ENCODE peak calls at places on chromosomes 4 and X, in seven cellular contexts. M is astrocyte of the spinal cord, D is lower leg skin, K is pancreas, N is thoracic aorta, A is neural crest cell, V is kidney. C is an unnamed sample.

GRCh38 chr4:43983610-43984009 is 465.0 kb downstream of the KCTD8 start:
- DNase-seq in N (no peak), M (no peak), D (no peak), A (no peak), V (no peak), K (no peak), C (no peak)

GRCh38 chr4:125741825-125742452 is 427.2 kb downstream of the FAT4 start:
- DNase-seq in M (peak), A (no peak), K (no peak), D (no peak), N (no peak), V (no peak), C (no peak)

GRCh38 chr4:137601924-137602323 is 69.6 kb upstream of the PCDH18 start:
- DNase-seq in M (no peak), N (no peak), D (no peak), V (no peak), A (no peak), K (no peak), C (no peak)

GRCh38 chr4:2006956-2007653 is 1.7 kb downstream of the NELFA start:
- DNase-seq in N (no peak), V (no peak), M (no peak), K (no peak), A (no peak), D (no peak), C (no peak)

GRCh38 chrX:12446342-12447075 is 308.2 kb downstream of the FRMPD4 start:
- DNase-seq in K (no peak), A (no peak), N (no peak), V (peak), M (peak), D (no peak), C (no peak)

GRCh38 chr4:4859010-4859798 is at the start of gene MSX1:
- DNase-seq in K (peak), A (peak), V (peak), M (peak), N (peak), D (peak), C (no peak)

GRCh38 chrX:121479406-121479805 is 432.0 kb downstream of the GLUD2 start:
- DNase-seq in K (no peak), V (no peak), N (no peak), D (no peak), M (no peak), A (no peak), C (no peak)

GRCh38 chr4:120858776-120859175 is 63.8 kb downstream of the PRDM5 start:
- DNase-seq in M (no peak), A (no peak), D (no peak), K (no peak), V (no peak), N (no peak), C (no peak)

GRCh38 chrX:1606476-1606875 is 8.4 kb upstream of the ASMT start:
- DNase-seq in A (no peak), D (no peak), V (no peak), N (no peak), K (no peak), M (no peak), C (peak)

GRCh38 chr4:81590596-81590995 is 118.9 kb upstream of the RASGEF1B start:
- DNase-seq in A (no peak), N (no peak), K (no peak), D (no peak), V (no peak), M (no peak), C (no peak)

GRCh38 chr4:152045397-152045780 is 284.6 kb upstream of the GATB start:
- DNase-seq in A (no peak), N (no peak), V (no peak), K (no peak), D (no peak), M (no peak), C (no peak)

GRCh38 chr4:1247811-1248261 is 1.1 kb downstream of the CTBP1 start:
- DNase-seq in N (no peak), M (no peak), K (no peak), A (no peak), D (peak), V (peak), C (peak)

GRCh38 chr4:152943673-152944072 is 7.5 kb downstream of the FHDC1 start:
- DNase-seq in N (no peak), M (no peak), K (no peak), V (no peak), D (no peak), A (no peak), C (no peak)

GRCh38 chr4:7721984-7722551 is 217.6 kb downstream of the AFAP1 start:
- DNase-seq in D (no peak), V (no peak), A (no peak), M (no peak), K (no peak), N (no peak), C (no peak)

GRCh38 chr4:104973708-104974107 is 173.0 kb upstream of the TET2 start:
- DNase-seq in A (no peak), V (no peak), K (no peak), D (no peak), N (no peak), M (no peak), C (no peak)

GRCh38 chr4:175691791-175692190 is 120.3 kb downstream of the GPM6A start:
- DNase-seq in M (no peak), D (no peak), K (no peak), A (no peak), V (no peak), N (no peak), C (no peak)

GRCh38 chr4:176134670-176135069 is 60.7 kb downstream of the SPATA4 start:
- DNase-seq in A (no peak), M (no peak), V (no peak), K (no peak), N (no peak), D (no peak), C (no peak)

GRCh38 chr4:183721207-183722081 is 62.4 kb downstream of the TRAPPC11 start:
- DNase-seq in V (peak), D (no peak), M (peak), N (no peak), K (peak), A (no peak), C (no peak)

GRCh38 chr4:20995015-20995414 is 294.8 kb downstream of the PACRGL start:
- DNase-seq in K (no peak), V (no peak), A (no peak), M (no peak), N (no peak), D (no peak), C (no peak)

GRCh38 chr4:85873566-85873965 is 398.6 kb downstream of the ARHGAP24 start:
- DNase-seq in V (no peak), K (no peak), D (no peak), M (no peak), N (no peak), A (no peak), C (no peak)

GRCh38 chr4:86496094-86497060 is 97.7 kb upstream of the PTPN13 start:
- DNase-seq in V (no peak), N (no peak), A (peak), K (no peak), D (no peak), M (peak), C (no peak)

GRCh38 chrX:16870861-16871584 is 861 bp upstream of the RBBP7 start:
- DNase-seq in A (peak), D (peak), V (peak), K (peak), M (no peak), N (no peak), C (no peak)

DNA sequence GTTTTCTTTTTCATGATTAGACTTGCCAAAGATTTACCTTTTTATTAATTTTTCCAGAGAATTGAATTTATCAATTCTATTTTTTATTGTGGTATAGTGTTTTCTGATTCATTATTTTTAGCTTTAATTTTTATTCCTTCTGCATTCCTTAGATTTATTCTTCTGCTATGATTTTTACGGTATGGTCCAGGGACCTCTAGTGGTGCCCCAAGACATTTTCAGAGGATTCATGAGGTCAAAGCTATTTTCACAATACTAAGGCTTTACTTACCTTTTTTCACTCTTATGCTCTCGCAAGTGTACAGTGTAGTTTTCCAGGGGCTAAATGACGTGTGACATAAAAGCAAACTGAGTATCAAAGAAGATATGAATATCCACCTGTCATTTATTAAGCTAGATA is 8.0 kb downstream of the RADX start:
- DNase-seq in M (peak), A (no peak), K (no peak), N (no peak), D (no peak), V (no peak), C (no peak)
- TF ChIP-seq CTCF in M (peak), A (peak), K (no peak), N (no peak), D (no peak), V (no peak), C (peak)

GRCh38 chr4:54517793-54518444 is 139.8 kb upstream of the KIT start:
- DNase-seq in D (no peak), K (no peak), N (no peak), M (no peak), A (no peak), V (no peak), C (no peak)

GRCh38 chr4:54513231-54513630 is 144.5 kb upstream of the KIT start:
- DNase-seq in N (peak), A (no peak), M (peak), D (no peak), V (no peak), K (no peak), C (no peak)

GRCh38 chr4:54513741-54514140 is 144.0 kb upstream of the KIT start:
- DNase-seq in A (no peak), N (no peak), K (no peak), M (no peak), D (no peak), V (no peak), C (no peak)

DNA sequence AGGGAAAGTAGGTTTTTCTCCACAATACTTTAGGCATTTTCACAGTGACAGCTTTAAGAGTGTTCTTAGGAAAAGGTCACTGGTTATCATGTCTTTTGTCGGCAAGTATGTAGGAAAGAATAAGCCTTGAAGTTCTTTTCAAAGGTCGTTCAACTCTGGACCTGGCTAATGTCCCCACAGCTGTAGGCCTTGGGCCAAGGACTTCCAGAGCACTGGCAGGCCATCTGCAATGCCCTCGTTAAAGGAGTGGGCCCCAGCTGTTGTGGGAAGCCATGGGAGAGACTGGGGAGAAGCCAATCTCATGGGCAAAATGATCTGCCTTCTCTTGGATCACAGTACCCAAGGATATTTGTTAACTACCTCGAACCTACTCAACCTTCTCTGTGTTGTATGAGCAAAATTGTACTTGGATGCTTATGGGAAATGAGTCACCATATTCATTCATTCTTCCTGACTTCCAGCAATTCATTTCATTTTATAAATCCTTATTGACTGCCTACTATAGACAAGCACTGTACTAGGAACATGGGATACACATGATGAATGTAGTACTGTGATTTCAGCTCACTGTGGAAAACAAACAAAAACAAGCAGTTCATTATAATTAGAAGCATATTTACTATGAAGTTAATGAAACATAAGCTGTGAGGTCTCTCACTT is 141.1 kb upstream of the KIT start:
- DNase-seq in N (no peak), K (no peak), V (peak), D (no peak), M (no peak), A (no peak), C (no peak)
- TF ChIP-seq CTCF in N (no peak), K (no peak), V (no peak), D (no peak), M (no peak), A (no peak), C (no peak)

DNA sequence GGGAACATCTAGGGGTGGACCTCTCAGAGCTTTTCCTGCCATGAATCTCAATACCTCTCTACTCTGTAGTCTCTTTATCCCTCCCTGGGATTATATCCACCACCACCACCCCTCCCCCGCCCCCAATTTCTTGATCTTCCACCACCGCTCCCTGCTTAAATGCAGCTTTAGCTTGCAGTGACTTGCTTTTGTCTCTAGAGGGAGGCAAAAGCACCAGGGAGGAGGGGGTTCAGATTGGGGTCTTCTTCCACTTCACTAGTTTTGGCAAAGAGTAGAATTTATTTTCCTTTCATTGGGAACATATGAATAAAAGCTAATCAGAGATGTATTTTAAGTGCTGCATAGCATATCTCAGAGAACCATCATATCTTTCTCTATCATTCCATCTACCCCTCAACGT is 5.5 kb downstream of the ARHGAP36 start:
- DNase-seq in A (no peak), D (no peak), K (no peak), M (no peak), V (no peak), N (no peak), C (no peak)
- TF ChIP-seq CTCF in A (peak), D (no peak), K (no peak), M (no peak), V (no peak), N (no peak), C (peak)

GRCh38 chrX:40524423-40524822 is 56.3 kb upstream of the ATP6AP2 start:
- DNase-seq in M (no peak), K (no peak), V (no peak), A (no peak), N (no peak), D (no peak), C (no peak)
- TF ChIP-seq CTCF in M (peak), K (no peak), V (no peak), A (no peak), N (no peak), D (no peak), C (peak)

GRCh38 chr4:117699595-117699994 is 334.7 kb upstream of the NDST3 start:
- DNase-seq in V (no peak), D (no peak), M (no peak), K (no peak), A (no peak), N (no peak), C (no peak)

GRCh38 chr4:117702353-117702752 is 331.9 kb upstream of the NDST3 start:
- DNase-seq in V (no peak), A (no peak), M (no peak), K (no peak), D (no peak), N (no peak), C (no peak)

DNA sequence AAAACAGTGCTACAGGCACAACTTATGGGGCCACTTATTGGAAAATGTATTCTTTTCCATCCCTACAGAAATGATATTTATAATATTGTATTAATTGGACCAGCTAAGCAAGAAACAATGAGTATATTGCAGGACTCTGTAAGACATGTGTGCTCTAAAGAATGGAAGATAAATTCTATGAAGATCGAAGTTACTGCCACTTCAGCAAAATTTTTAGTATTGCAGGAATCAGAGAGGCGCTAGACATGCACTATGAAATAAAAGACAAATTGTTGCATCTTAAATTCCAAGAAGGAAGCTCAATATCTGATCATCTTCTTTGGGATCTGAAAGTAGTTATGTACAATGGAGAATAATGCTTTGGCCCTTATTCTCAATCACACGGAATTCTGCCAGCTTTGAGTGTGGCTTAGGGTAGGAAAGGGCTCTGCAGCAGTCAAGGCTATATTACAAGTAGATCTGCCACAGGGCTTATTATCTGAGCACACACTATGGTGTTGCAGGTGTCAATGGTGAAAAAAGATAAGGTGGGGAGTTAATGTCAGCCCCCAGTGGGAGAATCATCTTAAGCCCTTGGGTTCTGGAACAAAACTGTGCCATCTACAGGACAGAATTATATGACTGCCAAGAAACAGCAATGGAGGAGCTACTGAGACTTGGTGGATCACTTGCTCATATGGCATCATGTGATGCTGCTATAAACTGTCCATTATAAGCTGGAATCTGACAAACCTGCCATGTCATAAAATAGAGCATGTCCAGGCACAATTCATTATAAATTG is 334.0 kb upstream of the NDST3 start:
- DNase-seq in K (no peak), D (no peak), A (no peak), M (no peak), V (no peak), N (no peak), C (no peak)
- TF ChIP-seq CTCF in K (no peak), D (no peak), A (peak), M (no peak), V (peak), N (no peak), C (peak)

C was measured in chondrocyte.